ENCODE peak calls at places on chromosome 13, in six cellular contexts. Y is SK-N-MC, F is breast epithelium, T is sigmoid colon, N is vagina, J is K562. E is an unnamed sample.

GRCh38 chr13:51249254-51249653 is 27.1 kb downstream of the FAM124A start:
- DNase-seq in N (no peak), Y (no peak), J (no peak), F (no peak), T (no peak), E (no peak)

GRCh38 chr13:94703271-94703670 is 9.1 kb downstream of the SOX21 start:
- DNase-seq in F (no peak), T (no peak), J (no peak), Y (no peak), N (peak), E (no peak)

GRCh38 chr13:113917096-113917495 is 53.2 kb upstream of the GAS6 start:
- DNase-seq in Y (no peak), F (peak), T (no peak), J (no peak), N (peak), E (peak)

GRCh38 chr13:91155512-91156114 is 191.9 kb upstream of the MIR17HG start:
- DNase-seq in T (no peak), Y (no peak), F (no peak), J (no peak), N (no peak), E (no peak)

GRCh38 chr13:113842336-113843062 is 21.4 kb downstream of the GAS6 start:
- DNase-seq in F (no peak), J (no peak), T (no peak), N (no peak), Y (no peak), E (no peak)

GRCh38 chr13:57740719-57741118 is 109.2 kb downstream of the PCDH17 start:
- DNase-seq in F (no peak), J (no peak), Y (no peak), N (no peak), T (no peak), E (no peak)

GRCh38 chr13:51961493-51962403 is 49.5 kb downstream of the ATP7B start:
- DNase-seq in T (no peak), F (no peak), J (no peak), Y (no peak), N (no peak), E (no peak)

GRCh38 chr13:28012383-28012782 is 23.9 kb upstream of the URAD start:
- DNase-seq in Y (no peak), T (no peak), J (no peak), N (no peak), F (no peak), E (no peak)

GRCh38 chr13:25109341-25109740 is 13.4 kb downstream of the PABPC3 start:
- DNase-seq in J (no peak), Y (no peak), F (no peak), T (no peak), N (no peak), E (no peak)

GRCh38 chr13:26457212-26457611 is 100.3 kb upstream of the WASF3 start:
- DNase-seq in J (no peak), T (no peak), F (no peak), Y (no peak), N (no peak), E (no peak)

GRCh38 chr13:87820221-87820620 is 149.1 kb downstream of the SLITRK5 start:
- DNase-seq in F (no peak), N (no peak), Y (peak), T (no peak), J (no peak), E (no peak)

GRCh38 chr13:64723735-64724134 is 2506.4 kb downstream of the PCDH9 start:
- DNase-seq in J (no peak), T (no peak), F (no peak), N (no peak), Y (peak), E (no peak)

GRCh38 chr13:101545521-101545920 is 93.0 kb downstream of the ITGBL1 start:
- DNase-seq in F (no peak), T (no peak), J (no peak), N (no peak), Y (no peak), E (no peak)

GRCh38 chr13:46145950-46146349 is 36.0 kb downstream of the LCP1 start:
- DNase-seq in F (no peak), T (no peak), J (no peak), Y (no peak), N (no peak), E (no peak)

GRCh38 chr13:46140044-46140443 is 35.2 kb upstream of the CPB2 start:
- DNase-seq in F (no peak), N (no peak), J (no peak), Y (no peak), T (no peak), E (no peak)

GRCh38 chr13:46142692-46143238 is 37.9 kb upstream of the CPB2 start:
- DNase-seq in F (no peak), Y (no peak), J (no peak), N (no peak), T (no peak), E (no peak)

GRCh38 chr13:46146898-46147297 is 35.1 kb downstream of the LCP1 start:
- DNase-seq in T (no peak), N (no peak), F (no peak), Y (no peak), J (no peak), E (no peak)

GRCh38 chr13:46143239-46143701 is 38.4 kb upstream of the CPB2 start:
- DNase-seq in T (no peak), Y (no peak), J (no peak), F (no peak), N (no peak), E (no peak)
- TF ChIP-seq POLR2AphosphoS5 in T (no peak), Y (no peak), J (no peak), F (no peak), N (no peak), E (no peak)

GRCh38 chr13:75165543-75166230 is 316.3 kb downstream of the TBC1D4 start:
- DNase-seq in J (no peak), Y (no peak), F (no peak), T (no peak), N (no peak), E (no peak)
- H3K4me3 ChIP-seq in J (no peak), Y (no peak), F (no peak), T (no peak), N (no peak), E (no peak)

GRCh38 chr13:37648604-37649003 is 50.0 kb upstream of the POSTN start:
- DNase-seq in F (no peak), N (no peak), J (no peak), T (no peak), Y (no peak), E (no peak)
- TF ChIP-seq POLR2AphosphoS5 in F (no peak), N (no peak), J (no peak), T (no peak), Y (no peak), E (no peak)

DNA sequence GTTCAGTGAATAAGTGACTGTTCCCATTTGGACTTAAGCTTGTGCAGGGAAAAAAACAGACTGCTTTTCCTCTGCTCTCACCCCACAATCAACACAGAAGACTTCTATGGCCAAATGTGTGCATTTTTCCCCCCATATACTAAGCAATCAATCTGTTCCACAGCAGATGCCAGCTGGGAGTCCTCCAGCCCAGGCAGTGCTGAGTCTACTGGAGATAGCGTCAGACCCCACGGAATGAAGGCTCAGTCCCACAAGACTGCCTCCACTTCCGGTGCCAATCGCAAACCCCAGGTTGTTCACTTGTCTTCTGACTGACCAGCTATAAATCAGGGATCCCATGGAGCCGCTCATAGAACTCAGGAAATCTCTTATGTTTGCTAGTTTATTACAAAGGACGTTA is 69.5 kb upstream of the ANKRD10 start:
- DNase-seq in T (no peak), F (no peak), J (no peak), Y (no peak), N (no peak), E (no peak)
- H3K4me3 ChIP-seq in T (no peak), F (no peak), J (no peak), Y (no peak), N (no peak), E (no peak)

DNA sequence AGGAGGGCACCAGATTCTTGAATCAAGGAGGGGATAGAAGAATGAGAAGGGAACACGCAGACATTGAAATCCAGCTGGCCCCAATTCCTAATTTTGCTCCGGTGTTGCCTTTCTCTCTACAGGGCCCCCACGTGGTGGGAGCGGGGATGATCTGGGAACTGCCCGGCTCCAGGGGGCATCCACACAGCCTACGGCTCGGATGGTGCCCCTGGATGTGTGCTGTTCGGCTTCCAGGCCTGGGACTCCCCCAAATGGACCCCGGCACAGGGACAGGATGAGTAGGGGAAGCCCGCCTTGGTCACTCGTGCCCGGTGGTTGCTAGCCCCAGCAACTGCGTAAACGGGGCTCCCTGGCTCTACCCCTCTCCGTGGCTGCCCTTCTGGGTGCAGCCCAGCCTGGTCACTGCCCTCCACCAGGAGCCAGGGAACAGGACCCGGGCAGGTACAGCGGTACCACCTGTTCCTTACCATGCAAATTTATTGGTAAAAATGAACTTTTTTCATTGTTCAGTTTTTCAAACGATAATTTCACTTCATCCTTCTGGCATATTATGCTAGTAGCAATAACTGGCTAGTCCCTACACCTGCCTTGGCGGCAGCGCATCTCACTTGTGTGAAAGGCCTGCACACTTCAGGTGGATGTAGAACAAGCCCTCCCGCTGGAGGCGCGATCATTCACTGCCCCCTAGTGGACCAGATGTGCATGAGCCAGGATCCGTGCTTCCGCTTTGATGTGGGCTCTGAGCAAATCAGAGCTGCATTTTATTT is 111.6 kb downstream of the TEX26 start:
- DNase-seq in F (peak), Y (no peak), T (peak), J (peak), N (no peak), E (peak)
- TF ChIP-seq POLR2AphosphoS5 in F (peak), Y (no peak), T (no peak), J (no peak), N (peak), E (no peak)

GRCh38 chr13:30394798-30395191 is 27.5 kb upstream of the UBE2L5 start:
- DNase-seq in F (no peak), N (no peak), J (no peak), T (no peak), Y (no peak), E (no peak)
- H3K4me3 ChIP-seq in F (peak), N (peak), J (peak), T (peak), Y (peak), E (peak)

E was measured in suprapubic skin.